ENCODE peak calls at places on chromosomes 11 and 22, in eight cellular contexts. U is lower lobe of right lung; Q is ascending aorta; J is activated effector memory CD4-positive, alpha-beta T cell treated with Interleukin-2 at 50 U/mL for 16 hours; E is C1 segment of cervical spinal cord; W is HCT116; O is iPS DF 19.7; Z is tibial artery. N is an unnamed sample.

GRCh38 chr11:30295178-30295885 is 27.6 kb upstream of the ARL14EP start:
- DNase-seq in Z (no peak), O (no peak), W (no peak), U (no peak), Q (no peak), J (no peak), E (no peak), N (no peak)

GRCh38 chr11:128563308-128563707 is 24.1 kb downstream of the ETS1 start:
- DNase-seq in E (no peak), U (no peak), W (no peak), Z (no peak), Q (no peak), J (no peak), O (no peak), N (no peak)

GRCh38 chr11:15276616-15277015 is 161.9 kb downstream of the INSC start:
- DNase-seq in Q (no peak), O (no peak), Z (no peak), E (no peak), U (no peak), W (peak), J (no peak), N (no peak)

GRCh38 chr11:130945945-130946344 is 29.7 kb upstream of the SNX19 start:
- DNase-seq in J (no peak), Q (no peak), W (no peak), U (no peak), E (no peak), Z (peak), O (no peak), N (no peak)

GRCh38 chr11:27658535-27659236 is 41.6 kb downstream of the BDNF start:
- DNase-seq in O (no peak), E (no peak), J (no peak), U (no peak), W (no peak), Q (no peak), Z (no peak), N (no peak)

GRCh38 chr11:92739020-92739419 is 230.4 kb upstream of the MTNR1B start:
- DNase-seq in W (no peak), Q (no peak), J (no peak), O (no peak), Z (no peak), U (no peak), E (no peak), N (no peak)

GRCh38 chr11:83042966-83043711 is 28.6 kb downstream of the RAB30 start:
- DNase-seq in Z (no peak), O (no peak), W (no peak), J (no peak), U (no peak), E (no peak), Q (no peak), N (no peak)

GRCh38 chr11:10933455-10934292 is 75.8 kb upstream of the ZBED5 start:
- DNase-seq in W (peak), O (no peak), Z (peak), U (peak), Q (peak), J (peak), E (peak), N (peak)

GRCh38 chr11:3879967-3880542 is 24.6 kb downstream of the STIM1 start:
- DNase-seq in W (no peak), U (no peak), O (no peak), Z (no peak), J (no peak), E (no peak), Q (no peak), N (peak)

GRCh38 chr22:36470162-36470993 is 11.1 kb downstream of the TXN2 start:
- DNase-seq in J (peak), O (no peak), Z (peak), E (peak), Q (no peak), W (peak), U (peak), N (no peak)

GRCh38 chr11:75577198-75577597 is 15.1 kb downstream of the SERPINH1 start:
- DNase-seq in U (peak), J (peak), Z (no peak), O (no peak), Q (no peak), W (no peak), E (no peak), N (no peak)

GRCh38 chr11:66297610-66298009 is 5.9 kb downstream of the TMEM151A start:
- DNase-seq in O (no peak), W (no peak), J (no peak), Z (no peak), Q (no peak), U (no peak), E (no peak), N (no peak)

GRCh38 chr11:1168721-1169161 is 11.0 kb downstream of the MUC5AC start:
- DNase-seq in E (no peak), Q (no peak), U (peak), O (no peak), J (no peak), Z (peak), W (no peak), N (no peak)

GRCh38 chr11:45021001-45021400 is 70.3 kb upstream of the TP53I11 start:
- DNase-seq in Q (no peak), U (no peak), E (no peak), Z (no peak), O (no peak), W (no peak), J (no peak), N (no peak)

GRCh38 chr11:85787809-85788805 is 22.8 kb downstream of the SYTL2 start:
- DNase-seq in U (no peak), J (no peak), Z (no peak), E (no peak), Q (no peak), W (no peak), O (no peak), N (peak)

GRCh38 chr22:45531944-45532631 is 29.4 kb downstream of the FBLN1 start:
- DNase-seq in Z (no peak), W (no peak), J (no peak), E (no peak), U (no peak), O (no peak), Q (no peak), N (no peak)

GRCh38 chr22:27460596-27461347 is 340.8 kb downstream of the MN1 start:
- DNase-seq in E (peak), J (no peak), Z (peak), O (no peak), Q (peak), U (no peak), W (no peak), N (no peak)

GRCh38 chr11:73734996-73735395 is 25.9 kb downstream of the RAB6A start:
- DNase-seq in E (no peak), W (no peak), Z (no peak), O (no peak), Q (no peak), U (no peak), J (no peak), N (no peak)

GRCh38 chr11:32821517-32821916 is 8.2 kb upstream of the PRRG4 start:
- DNase-seq in Q (no peak), Z (no peak), O (no peak), W (no peak), E (no peak), U (no peak), J (no peak), N (no peak)

GRCh38 chr11:76551400-76551799 is 106.6 kb downstream of the EMSY start:
- DNase-seq in Z (no peak), Q (no peak), E (no peak), O (no peak), U (no peak), W (no peak), J (no peak), N (no peak)

GRCh38 chr22:46437990-46438389 is 99.4 kb downstream of the CELSR1 start:
- DNase-seq in O (no peak), W (no peak), E (no peak), Q (no peak), J (no peak), U (no peak), Z (no peak), N (no peak)

GRCh38 chr22:20966883-20967696 is at the start of gene AIFM3:
- DNase-seq in Z (no peak), E (no peak), J (no peak), Q (no peak), W (no peak), O (no peak), U (no peak), N (no peak)

GRCh38 chr11:45216031-45216430 is 69.6 kb downstream of the PRDM11 start:
- DNase-seq in Z (no peak), W (no peak), Q (no peak), J (no peak), O (no peak), U (no peak), E (no peak), N (no peak)

GRCh38 chr11:35862666-35863065 is 81.2 kb upstream of the LDLRAD3 start:
- DNase-seq in U (no peak), J (no peak), Q (no peak), Z (no peak), O (no peak), E (no peak), W (no peak), N (no peak)

GRCh38 chr11:39443424-39444022 is 2015.9 kb downstream of the LRRC4C start:
- DNase-seq in Q (no peak), O (no peak), W (no peak), J (no peak), Z (no peak), U (no peak), E (no peak), N (no peak)

GRCh38 chr11:70282012-70282411 is 11.5 kb downstream of the PPFIA1 start:
- DNase-seq in J (no peak), O (no peak), E (no peak), Q (no peak), Z (no peak), U (no peak), W (no peak), N (no peak)

GRCh38 chr11:76622481-76623094 is 48.0 kb downstream of the LRRC32 start:
- DNase-seq in E (no peak), O (no peak), J (no peak), U (no peak), Q (no peak), W (no peak), Z (peak), N (no peak)

N was measured in epithelial cell of proximal tubule.